ENCODE peak calls at places on chromosomes 16 and 17, in seven cellular contexts. V is non-pigmented ciliary epithelial cell; D is G401; Q is naive thymus-derived CD8-positive, alpha-beta T cell; A is NCI-H1105 treated with DMSO at 0.1 percent for 48 hours; U is amniotic stem cell; Y is frontal cortex. F is an unnamed sample.

GRCh38 chr16:15422222-15422621 is 12.2 kb upstream of the BMERB1 start:
- DNase-seq in Q (no peak), A (no peak), U (no peak), Y (no peak), V (no peak), D (no peak), F (no peak)

GRCh38 chr16:82033683-82034300 is 1.3 kb upstream of the HSD17B2 start:
- DNase-seq in Y (no peak), A (no peak), U (no peak), D (no peak), Q (no peak), V (no peak), F (no peak)

GRCh38 chr17:68707032-68707431 is 105.9 kb upstream of the FAM20A start:
- DNase-seq in D (no peak), Q (no peak), A (no peak), U (peak), V (no peak), Y (no peak), F (no peak)

GRCh38 chr16:87757841-87758426 is 7.9 kb downstream of the KLHDC4 start:
- DNase-seq in D (no peak), U (peak), A (no peak), V (no peak), Q (no peak), Y (no peak), F (no peak)

GRCh38 chr17:28347261-28347891 is 10.0 kb downstream of the POLDIP2 start:
- DNase-seq in A (no peak), U (peak), D (no peak), Y (no peak), V (peak), Q (no peak), F (no peak)

GRCh38 chr16:53509906-53510703 is 7.1 kb upstream of the AKTIP start:
- DNase-seq in U (peak), D (peak), A (peak), V (no peak), Q (peak), Y (no peak), F (peak)

GRCh38 chr16:11676799-11677198 is 8.5 kb downstream of the SNN start:
- DNase-seq in D (no peak), Q (no peak), Y (no peak), V (no peak), U (no peak), A (no peak), F (no peak)

GRCh38 chr17:19002191-19002590 is 2.4 kb downstream of the FAM83G start:
- DNase-seq in Y (no peak), V (no peak), Q (no peak), A (no peak), D (no peak), U (no peak), F (no peak)

GRCh38 chr16:75379911-75380847 is 53.1 kb downstream of the CFDP1 start:
- DNase-seq in U (no peak), Y (no peak), A (no peak), V (no peak), D (no peak), Q (peak), F (no peak)

GRCh38 chr17:17710728-17711541 is 29.7 kb downstream of the RAI1 start:
- DNase-seq in V (peak), D (peak), Y (no peak), U (peak), Q (no peak), A (no peak), F (no peak)

GRCh38 chr16:2036200-2036966 is 9.7 kb downstream of the NHERF2 start:
- DNase-seq in U (no peak), A (no peak), Q (no peak), V (no peak), D (no peak), Y (no peak), F (no peak)

F was measured in stimulated activated effector memory CD8-positive, alpha-beta T cell treated with anti-CD3 and anti-CD28 coated beads, Interleukin-12 subunit alpha, Interleukin-12 subunit beta, amount 100 ng/mL, for 72 hours.